ENCODE peak calls at places on chromosomes 11 and 22, in nine cellular contexts. One of them, this sample, is unnamed.
A peak's percentile ranks its signal among the peaks of the same experiment; 100 is the strongest.

GRCh38 chr11:1081601-1082311 is 7.1 kb downstream of the MUC2 start:
- DNase-seq in heart left ventricle: no peak
- DNase-seq in body of pancreas: no peak
- DNase-seq in sigmoid colon: peak; percentile 61
- DNase-seq in esophagus squamous epithelium: no peak
- DNase-seq in stomach: no peak
- DNase-seq in lower leg skin: no peak
- DNase-seq in transverse colon: no peak
- DNase-seq in A549: no peak
- DNase-seq in this sample: no peak

GRCh38 chr11:2742201-2742600 is 42.4 kb upstream of the KCNQ1OT1 start:
- DNase-seq in heart left ventricle: peak; percentile 17
- DNase-seq in body of pancreas: no peak
- DNase-seq in sigmoid colon: peak; percentile 62
- DNase-seq in esophagus squamous epithelium: no peak
- DNase-seq in stomach: no peak
- DNase-seq in lower leg skin: no peak
- DNase-seq in transverse colon: no peak
- DNase-seq in A549: no peak
- DNase-seq in this sample: no peak

GRCh38 chr11:124174001-124174400 is 9.1 kb upstream of the OR10D3 start:
- DNase-seq in heart left ventricle: no peak
- DNase-seq in body of pancreas: peak; percentile 23
- DNase-seq in sigmoid colon: no peak
- DNase-seq in esophagus squamous epithelium: no peak
- DNase-seq in stomach: no peak
- DNase-seq in lower leg skin: no peak
- DNase-seq in transverse colon: no peak
- DNase-seq in A549: peak; percentile 58
- DNase-seq in this sample: peak; percentile 80

GRCh38 chr11:69253028-69253427 is 40.9 kb upstream of the MYEOV start:
- DNase-seq in heart left ventricle: no peak
- DNase-seq in body of pancreas: peak; percentile 17
- DNase-seq in sigmoid colon: peak; percentile 21
- DNase-seq in esophagus squamous epithelium: no peak
- DNase-seq in stomach: no peak
- DNase-seq in lower leg skin: peak; percentile 37
- DNase-seq in transverse colon: no peak
- DNase-seq in A549: peak; percentile 49
- DNase-seq in this sample: no peak

GRCh38 chr11:1570896-1571759 is 943 bp downstream of the DUSP8 start:
- DNase-seq in heart left ventricle: peak; percentile 45
- DNase-seq in body of pancreas: peak; percentile 46
- DNase-seq in sigmoid colon: peak; percentile 75
- DNase-seq in esophagus squamous epithelium: no peak
- DNase-seq in stomach: no peak
- DNase-seq in lower leg skin: no peak
- DNase-seq in transverse colon: no peak
- DNase-seq in A549: no peak
- DNase-seq in this sample: no peak

GRCh38 chr11:17273668-17274321 is 2.7 kb upstream of the NUCB2 start:
- DNase-seq in heart left ventricle: no peak
- DNase-seq in body of pancreas: no peak
- DNase-seq in sigmoid colon: no peak
- DNase-seq in esophagus squamous epithelium: no peak
- DNase-seq in stomach: no peak
- DNase-seq in lower leg skin: no peak
- DNase-seq in transverse colon: no peak
- DNase-seq in A549: peak; percentile 43
- DNase-seq in this sample: peak; percentile 69

GRCh38 chr22:41563051-41563711 is 2.4 kb downstream of the CSDC2 start:
- DNase-seq in heart left ventricle: peak; percentile 65
- DNase-seq in body of pancreas: peak; percentile 30
- DNase-seq in sigmoid colon: no peak
- DNase-seq in esophagus squamous epithelium: no peak
- DNase-seq in stomach: no peak
- DNase-seq in lower leg skin: no peak
- DNase-seq in transverse colon: no peak
- DNase-seq in A549: peak; percentile 53
- DNase-seq in this sample: no peak

GRCh38 chr11:69301491-69302401 is 7.8 kb downstream of the MYEOV start:
- DNase-seq in heart left ventricle: peak; percentile 44
- DNase-seq in body of pancreas: peak; percentile 40
- DNase-seq in sigmoid colon: no peak
- DNase-seq in esophagus squamous epithelium: no peak
- DNase-seq in stomach: peak; percentile 79
- DNase-seq in lower leg skin: no peak
- DNase-seq in transverse colon: peak; percentile 83
- DNase-seq in A549: peak; percentile 96
- DNase-seq in this sample: peak; percentile 64

GRCh38 chr22:45917146-45917545 is 59.8 kb downstream of the WNT7B start:
- DNase-seq in heart left ventricle: no peak
- DNase-seq in body of pancreas: peak; percentile 63
- DNase-seq in sigmoid colon: no peak
- DNase-seq in esophagus squamous epithelium: no peak
- DNase-seq in stomach: peak; percentile 66
- DNase-seq in lower leg skin: no peak
- DNase-seq in transverse colon: no peak
- DNase-seq in A549: no peak
- DNase-seq in this sample: no peak

GRCh38 chr11:27100534-27100933 is 59.9 kb downstream of the BBOX1 start:
- DNase-seq in heart left ventricle: no peak
- DNase-seq in body of pancreas: no peak
- DNase-seq in sigmoid colon: no peak
- DNase-seq in esophagus squamous epithelium: no peak
- DNase-seq in stomach: no peak
- DNase-seq in lower leg skin: no peak
- DNase-seq in transverse colon: no peak
- DNase-seq in A549: no peak
- DNase-seq in this sample: no peak

GRCh38 chr11:12827929-12828812 is 153.9 kb downstream of the TEAD1 start:
- DNase-seq in heart left ventricle: peak; percentile 39
- DNase-seq in body of pancreas: peak; percentile 75
- DNase-seq in sigmoid colon: no peak
- DNase-seq in esophagus squamous epithelium: no peak
- DNase-seq in stomach: peak; percentile 56
- DNase-seq in lower leg skin: no peak
- DNase-seq in transverse colon: peak; percentile 57
- DNase-seq in A549: peak; percentile 59
- DNase-seq in this sample: peak; percentile 28
- TF ChIP-seq POLR2A in heart left ventricle: no peak
- TF ChIP-seq POLR2A in body of pancreas: peak; percentile 72
- TF ChIP-seq POLR2A in sigmoid colon: no peak
- TF ChIP-seq POLR2A in esophagus squamous epithelium: no peak
- TF ChIP-seq POLR2A in stomach: no peak
- TF ChIP-seq POLR2A in lower leg skin: no peak
- TF ChIP-seq POLR2A in transverse colon: peak; percentile 48
- TF ChIP-seq POLR2A in A549: no peak
- TF ChIP-seq POLR2A in this sample: peak; percentile 51

GRCh38 chr11:98621767-98622166 is 399.0 kb upstream of the CNTN5 start:
- DNase-seq in heart left ventricle: no peak
- DNase-seq in body of pancreas: no peak
- DNase-seq in sigmoid colon: no peak
- DNase-seq in esophagus squamous epithelium: no peak
- DNase-seq in stomach: no peak
- DNase-seq in lower leg skin: no peak
- DNase-seq in transverse colon: no peak
- DNase-seq in A549: no peak
- DNase-seq in this sample: no peak

DNA sequence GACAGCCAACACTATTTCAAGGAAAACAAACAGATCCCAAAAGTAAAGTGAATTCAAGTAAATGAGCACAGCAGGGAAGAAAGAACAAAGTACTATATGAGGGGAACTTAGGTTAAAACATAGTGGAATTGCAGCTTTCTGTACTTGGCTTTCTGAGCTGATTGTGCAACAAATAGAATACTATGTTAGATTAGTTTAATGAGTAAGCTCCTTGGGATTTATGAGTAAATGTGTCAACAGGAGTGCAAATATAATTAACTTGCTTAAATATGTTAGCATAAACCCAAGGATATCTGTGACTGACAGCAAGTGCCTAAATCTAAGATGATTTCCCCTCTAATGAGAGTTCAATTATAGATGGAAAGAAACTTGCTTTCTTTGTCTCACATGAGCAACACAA is 404.5 kb upstream of the CNTN5 start:
- DNase-seq in heart left ventricle: no peak
- DNase-seq in body of pancreas: no peak
- DNase-seq in sigmoid colon: no peak
- DNase-seq in esophagus squamous epithelium: no peak
- DNase-seq in stomach: no peak
- DNase-seq in lower leg skin: no peak
- DNase-seq in transverse colon: no peak
- DNase-seq in A549: no peak
- DNase-seq in this sample: no peak
- TF ChIP-seq POLR2A in heart left ventricle: no peak
- TF ChIP-seq POLR2A in body of pancreas: no peak
- TF ChIP-seq POLR2A in sigmoid colon: no peak
- TF ChIP-seq POLR2A in esophagus squamous epithelium: no peak
- TF ChIP-seq POLR2A in stomach: no peak
- TF ChIP-seq POLR2A in lower leg skin: no peak
- TF ChIP-seq POLR2A in transverse colon: no peak
- TF ChIP-seq POLR2A in A549: no peak
- TF ChIP-seq POLR2A in this sample: no peak

GRCh38 chr22:38401336-38402084 is 53.5 kb downstream of the KCNJ4 start:
- DNase-seq in heart left ventricle: no peak
- DNase-seq in body of pancreas: no peak
- DNase-seq in sigmoid colon: no peak
- DNase-seq in esophagus squamous epithelium: no peak
- DNase-seq in stomach: no peak
- DNase-seq in lower leg skin: no peak
- DNase-seq in transverse colon: no peak
- DNase-seq in A549: no peak
- DNase-seq in this sample: no peak

GRCh38 chr22:38403806-38404205 is 51.2 kb downstream of the KCNJ4 start:
- DNase-seq in heart left ventricle: no peak
- DNase-seq in body of pancreas: no peak
- DNase-seq in sigmoid colon: no peak
- DNase-seq in esophagus squamous epithelium: no peak
- DNase-seq in stomach: no peak
- DNase-seq in lower leg skin: no peak
- DNase-seq in transverse colon: no peak
- DNase-seq in A549: no peak
- DNase-seq in this sample: no peak

GRCh38 chr22:38397189-38398097 is 57.6 kb downstream of the KCNJ4 start:
- DNase-seq in heart left ventricle: peak; percentile 74
- DNase-seq in body of pancreas: peak; percentile 46
- DNase-seq in sigmoid colon: no peak
- DNase-seq in esophagus squamous epithelium: no peak
- DNase-seq in stomach: no peak
- DNase-seq in lower leg skin: no peak
- DNase-seq in transverse colon: peak; percentile 59
- DNase-seq in A549: peak; percentile 26
- DNase-seq in this sample: peak; percentile 78

GRCh38 chr22:38402204-38402603 is 52.8 kb downstream of the KCNJ4 start:
- DNase-seq in heart left ventricle: no peak
- DNase-seq in body of pancreas: no peak
- DNase-seq in sigmoid colon: no peak
- DNase-seq in esophagus squamous epithelium: no peak
- DNase-seq in stomach: no peak
- DNase-seq in lower leg skin: no peak
- DNase-seq in transverse colon: no peak
- DNase-seq in A549: no peak
- DNase-seq in this sample: no peak

DNA sequence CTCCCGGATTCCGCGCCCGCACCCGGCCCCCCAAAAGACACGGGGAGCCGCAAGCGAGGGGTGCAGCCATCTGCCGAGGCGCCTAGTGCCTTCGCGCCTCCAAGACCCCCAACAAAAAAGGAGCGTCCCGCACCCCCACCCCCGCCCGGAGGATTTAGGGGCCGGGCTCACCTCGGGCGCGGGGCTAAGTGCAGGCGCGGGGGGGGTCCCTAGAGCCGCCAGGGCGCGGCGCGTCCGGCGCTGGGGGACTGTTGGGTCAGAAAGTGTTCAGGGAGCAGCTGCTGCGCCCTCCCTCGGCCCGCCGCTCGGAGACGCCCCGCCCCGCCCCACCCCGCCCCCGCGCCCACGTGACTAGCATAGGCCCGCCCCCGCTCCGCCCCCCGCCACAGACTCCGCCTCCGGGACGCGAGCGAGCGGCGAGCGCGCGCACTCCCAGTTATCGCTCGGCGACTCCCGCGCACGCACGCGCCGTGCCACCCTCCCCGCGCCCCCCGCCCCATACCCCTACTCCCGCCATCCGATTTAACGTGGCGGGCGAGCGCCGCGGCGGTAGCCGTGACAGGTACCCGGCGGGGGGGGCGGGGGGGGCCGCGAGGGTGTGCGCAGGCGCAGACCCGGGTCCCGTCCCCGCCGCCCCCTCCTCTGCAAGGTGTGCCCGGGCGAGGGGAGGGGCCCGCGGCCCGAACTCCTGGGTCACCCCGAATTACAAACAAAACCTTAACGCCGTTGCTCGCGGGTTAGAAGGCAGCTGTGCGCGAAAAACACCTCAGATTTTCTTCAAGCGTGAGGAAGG is 56.2 kb downstream of the KCNJ4 start:
- DNase-seq in heart left ventricle: peak; percentile 93
- DNase-seq in body of pancreas: peak; percentile 87
- DNase-seq in sigmoid colon: peak; percentile 91
- DNase-seq in esophagus squamous epithelium: peak; percentile 38
- DNase-seq in stomach: peak; percentile 92
- DNase-seq in lower leg skin: peak; percentile 70
- DNase-seq in transverse colon: peak; percentile 89
- DNase-seq in A549: peak; percentile 78
- DNase-seq in this sample: peak; percentile 88
- TF ChIP-seq POLR2A in heart left ventricle: peak; percentile 85
- TF ChIP-seq POLR2A in body of pancreas: peak; percentile 83
- TF ChIP-seq POLR2A in sigmoid colon: peak; percentile 76
- TF ChIP-seq POLR2A in esophagus squamous epithelium: no peak
- TF ChIP-seq POLR2A in stomach: no peak
- TF ChIP-seq POLR2A in lower leg skin: no peak
- TF ChIP-seq POLR2A in transverse colon: peak; percentile 90
- TF ChIP-seq POLR2A in A549: peak; percentile 28
- TF ChIP-seq POLR2A in this sample: peak; percentile 29

DNA sequence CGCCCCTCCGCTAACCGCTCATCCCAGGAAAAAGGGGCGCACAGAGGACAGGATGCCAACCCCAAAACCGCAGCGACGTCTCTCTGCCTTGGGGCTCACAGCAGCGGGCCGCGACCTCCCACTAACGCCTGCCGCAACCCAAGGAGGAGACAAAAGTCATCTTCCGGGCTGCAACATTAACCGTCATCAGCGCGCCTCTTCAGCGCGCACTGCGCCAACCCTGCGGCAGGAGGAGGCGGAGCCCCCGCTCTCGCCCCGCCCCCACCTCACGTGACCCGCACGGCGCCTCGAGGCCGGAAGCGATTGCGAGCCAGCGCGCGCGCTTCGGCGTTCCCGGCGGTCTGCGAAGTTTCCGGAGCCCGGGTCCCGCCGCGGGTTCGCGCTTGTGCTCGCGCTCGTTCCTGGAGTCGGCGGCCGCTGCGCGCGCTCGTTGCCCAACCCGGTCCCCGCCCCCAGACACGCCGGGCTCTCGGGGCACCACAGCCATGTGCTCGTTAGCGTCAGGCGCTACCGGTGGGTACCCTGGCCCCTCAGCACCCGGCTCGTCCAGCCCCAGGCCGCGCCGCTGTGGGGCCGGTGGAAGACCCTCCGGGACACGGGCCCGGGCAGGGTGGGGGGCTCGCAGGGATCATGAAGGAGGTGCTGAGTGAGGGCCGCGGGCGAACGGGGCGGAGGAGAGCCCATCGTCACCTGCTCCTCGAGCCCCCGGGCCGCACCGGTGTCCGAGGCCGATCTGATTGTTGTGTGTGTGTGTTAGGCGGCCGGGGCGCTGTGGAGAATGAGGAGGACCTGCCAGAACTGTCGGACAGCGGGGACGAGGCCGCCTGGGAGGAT is at the start of gene PRMT3:
- DNase-seq in heart left ventricle: peak; percentile 97
- DNase-seq in body of pancreas: peak; percentile 95
- DNase-seq in sigmoid colon: peak; percentile 97
- DNase-seq in esophagus squamous epithelium: peak; percentile 76
- DNase-seq in stomach: peak; percentile 97
- DNase-seq in lower leg skin: peak; percentile 92
- DNase-seq in transverse colon: peak; percentile 97
- DNase-seq in A549: peak; percentile 96
- DNase-seq in this sample: peak; percentile 99
- TF ChIP-seq POLR2A in heart left ventricle: no peak
- TF ChIP-seq POLR2A in body of pancreas: peak; percentile 90
- TF ChIP-seq POLR2A in sigmoid colon: peak; percentile 61
- TF ChIP-seq POLR2A in esophagus squamous epithelium: no peak
- TF ChIP-seq POLR2A in stomach: peak; percentile 50
- TF ChIP-seq POLR2A in lower leg skin: peak; percentile 25
- TF ChIP-seq POLR2A in transverse colon: peak; percentile 94
- TF ChIP-seq POLR2A in A549: peak; percentile 71
- TF ChIP-seq POLR2A in this sample: peak; percentile 94

This sample was measured in erythroblast.